ENCODE peak calls at places on chromosome 16, in seven cellular contexts. S is mesenchymal stem cell, W is bronchial epithelial cell, E is lung microvascular endothelial cell, V is Daoy, R is NCI-H748 treated with DMSO at 0.1 percent for 48 hours, U is glutamatergic neuron. T is an unnamed sample.

GRCh38 chr16:11224894-11225676 is 30.9 kb downstream of the SOCS1 start:
- DNase-seq in S (peak; percentile 59), W (no peak), E (peak; percentile 20), V (no peak), R (no peak), U (no peak), T (peak; percentile 69)

GRCh38 chr16:11399261-11399831 is 54.1 kb downstream of the RMI2 start:
- DNase-seq in S (no peak), W (no peak), E (no peak), V (no peak), R (no peak), U (peak; percentile 5), T (no peak)

GRCh38 chr16:27441998-27442397 is 40.0 kb downstream of the IL21R start:
- DNase-seq in S (no peak), W (no peak), E (no peak), V (no peak), R (no peak), U (no peak), T (no peak)

GRCh38 chr16:3115011-3115410 is 2.6 kb downstream of the ZNF205 start:
- DNase-seq in S (no peak), W (no peak), E (no peak), V (no peak), R (no peak), U (no peak), T (no peak)

GRCh38 chr16:2511128-2511785 is 2.5 kb upstream of the ATP6V0C start:
- DNase-seq in S (peak; percentile 78), W (peak; percentile 42), E (peak; percentile 81), V (peak; percentile 56), R (no peak), U (no peak), T (no peak)

GRCh38 chr16:20904507-20905079 is 4.0 kb downstream of the LYRM1 start:
- DNase-seq in S (peak; percentile 64), W (peak; percentile 69), E (peak; percentile 97), V (peak; percentile 65), R (no peak), U (no peak), T (no peak)

GRCh38 chr16:19696312-19696711 is 21.7 kb downstream of the KNOP1 start:
- DNase-seq in S (peak; percentile 95), W (peak; percentile 75), E (peak; percentile 98), V (peak; percentile 86), R (peak; percentile 84), U (no peak), T (no peak)

GRCh38 chr16:67884-68789 is 4.3 kb downstream of the RHBDF1 start:
- DNase-seq in S (peak; percentile 83), W (no peak), E (no peak), V (no peak), R (no peak), U (no peak), T (no peak)

GRCh38 chr16:56332464-56333079 is 92.8 kb downstream of the AMFR start:
- DNase-seq in S (peak; percentile 74), W (no peak), E (peak; percentile 73), V (peak; percentile 47), R (no peak), U (peak; percentile 62), T (no peak)

GRCh38 chr16:66677836-66678235 is 18.7 kb downstream of the CMTM4 start:
- DNase-seq in S (no peak), W (no peak), E (no peak), V (no peak), R (no peak), U (no peak), T (no peak)

GRCh38 chr16:55146939-55147338 is 177.1 kb upstream of the IRX6 start:
- DNase-seq in S (no peak), W (no peak), E (no peak), V (peak; percentile 27), R (no peak), U (no peak), T (no peak)

GRCh38 chr16:27799866-27800265 is 249.9 kb downstream of the KATNIP start:
- DNase-seq in S (no peak), W (no peak), E (no peak), V (no peak), R (no peak), U (no peak), T (no peak)

GRCh38 chr16:29860218-29860617 is 2.8 kb downstream of the CDIPT start:
- DNase-seq in S (no peak), W (no peak), E (no peak), V (no peak), R (no peak), U (no peak), T (no peak)

GRCh38 chr16:3486506-3487215 is 8.6 kb downstream of the C16orf90 start:
- DNase-seq in S (no peak), W (no peak), E (no peak), V (no peak), R (no peak), U (no peak), T (no peak)

GRCh38 chr16:49576173-49576494 is 202.5 kb downstream of the C16orf78 start:
- DNase-seq in S (no peak), W (no peak), E (no peak), V (no peak), R (no peak), U (no peak), T (no peak)

GRCh38 chr16:23673971-23674614 is 4.6 kb upstream of the PLK1 start:
- DNase-seq in S (no peak), W (no peak), E (no peak), V (no peak), R (no peak), U (no peak), T (no peak)

GRCh38 chr16:19346335-19346922 is 60.9 kb downstream of the CLEC19A start:
- DNase-seq in S (no peak), W (no peak), E (no peak), V (no peak), R (no peak), U (no peak), T (no peak)

GRCh38 chr16:20803561-20804214 is 2.6 kb downstream of the ERI2 start:
- DNase-seq in S (no peak), W (no peak), E (no peak), V (no peak), R (no peak), U (no peak), T (no peak)

GRCh38 chr16:84175351-84176081 is 11.3 kb downstream of the TAF1C start:
- DNase-seq in S (peak; percentile 72), W (peak; percentile 40), E (peak; percentile 53), V (no peak), R (peak; percentile 34), U (peak; percentile 66), T (peak; percentile 30)

GRCh38 chr16:56932588-56933265 is 785 bp downstream of the HERPUD1 start:
- DNase-seq in S (peak; percentile 83), W (peak; percentile 73), E (peak; percentile 75), V (peak; percentile 60), R (peak; percentile 52), U (peak; percentile 61), T (peak; percentile 21)

GRCh38 chr16:69399361-69399760 is 13.6 kb upstream of the TERF2 start:
- DNase-seq in S (peak; percentile 35), W (peak; percentile 47), E (peak; percentile 62), V (peak; percentile 14), R (no peak), U (no peak), T (no peak)

GRCh38 chr16:27906883-27907282 is 156.6 kb downstream of the GSG1L start:
- DNase-seq in S (no peak), W (no peak), E (no peak), V (no peak), R (no peak), U (no peak), T (no peak)

GRCh38 chr16:12027091-12027490 is 50.6 kb downstream of the SNX29 start:
- DNase-seq in S (no peak), W (peak; percentile 88), E (no peak), V (peak; percentile 30), R (peak; percentile 29), U (no peak), T (no peak)

GRCh38 chr16:67240506-67240905 is 6.8 kb downstream of the FHOD1 start:
- DNase-seq in S (peak; percentile 77), W (peak; percentile 83), E (no peak), V (peak; percentile 51), R (no peak), U (no peak), T (no peak)

GRCh38 chr16:4814046-4814445 is 11.6 kb upstream of the ROGDI start:
- DNase-seq in S (no peak), W (no peak), E (no peak), V (no peak), R (no peak), U (no peak), T (no peak)

GRCh38 chr16:27366687-27367462 is 35.1 kb upstream of the IL21R start:
- DNase-seq in S (no peak), W (peak; percentile 12), E (peak; percentile 30), V (no peak), R (no peak), U (no peak), T (no peak)

GRCh38 chr16:3198334-3199072 is 10.5 kb downstream of the OR1F1 start:
- DNase-seq in S (no peak), W (no peak), E (no peak), V (no peak), R (no peak), U (no peak), T (no peak)

GRCh38 chr16:30180741-30181140 is 2.7 kb upstream of the CORO1A start:
- DNase-seq in S (no peak), W (no peak), E (no peak), V (no peak), R (no peak), U (no peak), T (no peak)

GRCh38 chr16:22813223-22813945 is 578 bp upstream of the HS3ST2 start:
- DNase-seq in S (peak; percentile 15), W (peak; percentile 76), E (peak; percentile 64), V (peak; percentile 71), R (no peak), U (peak; percentile 72), T (no peak)

GRCh38 chr16:1929105-1929504 is 10.9 kb upstream of the HS3ST6 start:
- DNase-seq in S (no peak), W (no peak), E (peak; percentile 26), V (no peak), R (no peak), U (no peak), T (no peak)

GRCh38 chr16:3884398-3884797 is 3.9 kb upstream of the CREBBP start:
- DNase-seq in S (no peak), W (no peak), E (no peak), V (no peak), R (no peak), U (no peak), T (no peak)

GRCh38 chr16:50742521-50743150 is 750 bp downstream of the CYLD start:
- DNase-seq in S (peak; percentile 59), W (peak; percentile 38), E (peak; percentile 32), V (peak; percentile 34), R (no peak), U (peak; percentile 48), T (peak; percentile 60)

GRCh38 chr16:85673529-85674417 is 15.0 kb downstream of the GINS2 start:
- DNase-seq in S (no peak), W (peak; percentile 60), E (peak; percentile 74), V (peak; percentile 22), R (no peak), U (no peak), T (no peak)

GRCh38 chr16:23836404-23837291 is 865 bp downstream of the PRKCB start:
- DNase-seq in S (no peak), W (no peak), E (no peak), V (no peak), R (no peak), U (peak; percentile 37), T (peak; percentile 38)

GRCh38 chr16:4477966-4478365 is 1.8 kb downstream of the HMOX2 start:
- DNase-seq in S (peak; percentile 64), W (peak; percentile 99), E (peak; percentile 95), V (peak; percentile 57), R (no peak), U (no peak), T (no peak)

GRCh38 chr16:78513838-78514237 is 414.4 kb downstream of the WWOX start:
- DNase-seq in S (peak; percentile 32), W (peak; percentile 67), E (no peak), V (no peak), R (no peak), U (no peak), T (no peak)